ENCODE peak calls at places on chromosomes 4 and X, in four cellular contexts. G, S, A and M are unnamed samples.

GRCh38 chr4:169899295-169899694 is 126.9 kb downstream of the MFAP3L start:
- DNase-seq in A (no peak), G (no peak), S (no peak), M (no peak)

GRCh38 chr4:167721574-167721973 is 370.8 kb upstream of the ANXA10 start:
- DNase-seq in A (no peak), G (no peak), S (no peak), M (no peak)

GRCh38 chr4:19298998-19299397 is 952.7 kb upstream of the SLIT2 start:
- DNase-seq in A (no peak), G (no peak), S (peak; percentile 51), M (no peak)

GRCh38 chr4:158193171-158193749 is 17.0 kb upstream of the TMEM144 start:
- DNase-seq in G (no peak), S (peak; percentile 31), A (no peak), M (no peak)

GRCh38 chr4:109942292-109942926 is 29.7 kb downstream of the EGF start:
- DNase-seq in S (no peak), G (no peak), A (no peak), M (no peak)

GRCh38 chr4:174690665-174691064 is 138.4 kb downstream of the GLRA3 start:
- DNase-seq in S (no peak), A (no peak), G (no peak), M (no peak)

GRCh38 chr4:8647626-8648025 is 55.1 kb downstream of the CPZ start:
- DNase-seq in G (peak; percentile 40), S (no peak), A (no peak), M (no peak)

GRCh38 chr4:109164011-109164410 is 138.4 kb downstream of the COL25A1 start:
- DNase-seq in S (peak; percentile 5), A (peak; percentile 25), G (no peak), M (no peak)

GRCh38 chrX:16465081-16465876 is 184.7 kb upstream of the S100G start:
- DNase-seq in G (no peak), S (peak; percentile 60), A (no peak), M (no peak)

GRCh38 chr4:2881431-2881830 is 37.8 kb downstream of the ADD1 start:
- DNase-seq in A (no peak), G (no peak), S (peak; percentile 48), M (no peak)

GRCh38 chr4:84503495-84504437 is 4.7 kb upstream of the NKX6-1 start:
- DNase-seq in A (no peak), S (peak; percentile 66), G (no peak), M (no peak)

GRCh38 chr4:128242601-128243000 is 45.0 kb downstream of the PGRMC2 start:
- DNase-seq in A (no peak), G (no peak), S (no peak), M (no peak)

GRCh38 chrX:139811942-139812629 is 104.1 kb upstream of the MCF2 start:
- DNase-seq in S (no peak), G (no peak), A (no peak), M (no peak)

GRCh38 chr4:15938182-15938581 is 358 bp downstream of the FGFBP1 start:
- DNase-seq in G (peak; percentile 90), S (no peak), A (peak; percentile 57), M (no peak)

DNA sequence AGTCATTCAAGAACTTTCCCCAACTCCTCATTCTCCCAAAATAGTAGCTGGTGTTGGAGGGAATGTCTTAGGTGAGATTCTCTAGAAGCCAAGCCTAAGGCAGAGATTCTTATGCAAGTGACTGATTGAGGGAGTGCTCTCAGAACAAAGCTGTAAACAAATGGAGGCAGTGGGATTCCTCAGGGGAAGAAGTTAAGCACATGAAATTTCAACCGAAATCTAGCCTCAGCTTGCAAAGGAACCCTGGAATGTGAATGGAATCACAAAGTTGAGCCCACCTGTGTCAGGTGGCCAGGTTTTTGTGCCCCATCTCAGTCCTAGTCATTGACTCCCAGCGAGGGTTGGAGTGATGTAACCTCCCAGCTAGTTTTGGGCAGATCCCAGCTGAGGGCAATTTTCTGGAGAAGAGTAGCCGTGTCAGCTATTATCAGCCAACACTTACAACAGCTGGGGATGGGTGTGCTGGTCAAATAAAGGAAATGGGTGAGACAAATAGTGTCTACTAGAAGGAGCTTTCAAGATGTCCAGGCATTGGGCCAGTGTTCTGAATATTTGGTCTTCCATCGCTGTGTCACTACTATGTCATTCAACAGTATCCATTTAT is 29.7 kb upstream of the FGF2 start:
- DNase-seq in S (peak; percentile 28), G (no peak), A (no peak), M (no peak)
- H3K27ac ChIP-seq in S (peak overlapping the region; percentile 96), G (no peak overlapping the region), A (peak overlapping the region; percentile 43), M (no peak overlapping the region)

DNA sequence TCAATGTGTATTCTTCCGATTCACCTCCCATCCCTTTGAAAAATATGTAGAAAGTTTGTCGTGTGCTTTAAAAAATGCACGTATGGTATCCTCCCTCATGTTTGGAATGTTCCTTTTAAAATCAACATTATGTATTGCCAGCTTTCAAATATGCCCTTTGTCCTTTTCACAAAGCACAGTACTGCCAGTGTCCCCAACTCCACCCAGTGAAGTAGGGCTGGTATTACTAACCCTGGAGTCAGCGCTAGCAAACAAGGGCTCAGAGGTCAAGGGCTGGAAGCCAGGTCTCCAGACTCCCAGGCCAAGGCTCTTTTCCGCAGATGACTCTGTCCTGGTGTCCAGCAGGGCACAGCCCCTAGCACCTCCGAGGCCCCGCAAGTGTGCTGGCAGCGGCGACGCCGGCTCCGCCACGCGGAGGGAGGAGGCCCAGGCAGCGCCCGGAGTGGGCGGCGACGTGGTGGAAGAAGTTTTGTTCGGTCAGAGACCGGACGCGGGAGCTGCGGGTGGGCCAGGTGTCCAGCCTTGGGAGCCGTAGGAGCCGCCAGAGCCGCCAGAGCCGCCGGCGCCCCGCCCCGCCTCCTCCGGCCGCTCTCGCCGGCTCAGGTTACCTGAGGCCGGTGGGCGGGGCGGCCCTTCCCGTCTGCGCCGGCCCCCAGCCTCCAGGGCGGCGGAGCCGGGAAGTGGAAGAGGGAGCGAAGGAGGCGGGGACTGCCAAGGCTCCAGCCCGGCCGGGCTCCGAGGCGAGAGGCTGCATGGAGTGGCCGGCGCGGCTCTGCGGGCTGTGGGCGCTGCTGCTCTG is at the start of gene IL13RA1:
- DNase-seq in G (peak; percentile 92), A (peak; percentile 87), S (peak; percentile 76), M (no peak)
- TF ChIP-seq CTCF in G (no peak), A (peak; percentile 24), S (no peak), M (no peak)

GRCh38 chrX:131958724-131959123 is 64.4 kb upstream of the STK26 start:
- DNase-seq in A (no peak), S (no peak), G (no peak), M (no peak)
- H3K4me1 ChIP-seq in A (no peaks in the 10 kb centered on the region), S (no peaks in the 10 kb centered on the region), G (no peaks in the 10 kb centered on the region), M (no peaks in the 10 kb centered on the region)

DNA sequence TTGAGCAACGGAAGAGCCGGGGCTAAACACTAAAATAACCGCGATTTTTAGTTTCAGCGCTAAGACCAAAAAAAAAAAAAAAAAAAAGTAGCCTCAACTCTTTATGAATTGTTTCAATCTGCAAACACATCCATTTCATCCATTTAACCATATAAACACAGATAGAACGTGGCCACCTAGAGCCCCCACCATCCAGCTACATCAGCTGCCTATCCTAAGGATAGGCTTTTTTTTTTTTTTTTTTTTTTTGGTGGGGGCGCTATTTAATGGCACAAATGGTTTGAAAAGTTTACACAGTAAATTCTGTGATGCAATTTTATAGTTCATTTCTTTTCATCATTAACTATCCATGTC is 492 bp upstream of the HDAC8 start:
- DNase-seq in A (no peak), S (no peak), G (no peak), M (no peak)
- H3K27ac ChIP-seq in A (peak overlapping the region; percentile 77), S (no peak overlapping the region), G (no peak overlapping the region), M (no peak overlapping the region)

DNA sequence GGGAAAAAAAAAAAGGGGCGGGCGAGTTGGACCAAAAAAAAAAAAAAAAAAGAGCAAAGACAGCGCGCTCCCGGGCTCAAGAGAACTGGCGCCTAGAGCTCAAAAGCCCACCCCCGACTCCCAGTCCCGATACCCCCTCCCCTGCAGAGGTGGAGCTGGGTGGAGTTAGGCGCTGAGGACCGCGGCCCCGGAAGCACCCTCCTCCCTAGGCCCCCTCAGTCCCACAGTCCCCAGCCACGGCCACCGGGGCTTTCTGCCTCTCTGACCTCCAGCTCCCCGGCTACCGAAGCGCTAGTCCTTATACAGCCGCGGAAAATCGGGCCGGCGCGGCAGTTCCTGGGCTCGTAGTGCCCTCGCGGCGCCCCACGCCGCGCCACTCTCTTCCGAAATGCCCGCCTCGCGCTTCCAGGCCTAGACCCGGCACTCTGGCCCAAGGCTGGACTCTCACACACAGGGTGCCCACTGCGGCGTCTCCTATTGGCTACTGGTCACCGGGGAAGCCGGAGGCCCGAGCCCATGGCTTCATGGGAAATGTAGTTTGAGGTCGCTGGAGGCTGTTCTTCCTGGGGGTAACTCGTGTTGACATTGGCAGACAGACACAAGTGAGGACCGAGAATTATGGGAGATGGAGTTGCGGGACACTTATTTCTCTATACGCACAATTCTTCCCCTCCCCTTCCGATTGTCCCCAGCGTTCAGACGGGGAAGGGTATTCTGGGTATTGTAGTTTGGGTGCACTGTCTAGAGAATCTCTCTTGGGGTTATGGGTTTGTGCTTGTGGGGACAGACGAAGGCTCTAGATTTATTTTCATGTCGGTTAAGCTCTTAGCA is at the start of gene ENOX2:
- DNase-seq in A (peak; percentile 96), S (peak; percentile 96), G (peak; percentile 97), M (peak; percentile 58)
- TF ChIP-seq CTCF in A (no peak), S (no peak), G (no peak), M (no peak)

GRCh38 chr4:38076153-38076669 is 116.0 kb downstream of the PTTG2 start:
- DNase-seq in G (no peak), A (no peak), S (no peak), M (no peak)

GRCh38 chr4:38080061-38080531 is 119.9 kb downstream of the PTTG2 start:
- DNase-seq in A (no peak), G (no peak), S (no peak), M (no peak)

GRCh38 chr4:38077791-38078489 is 117.7 kb downstream of the PTTG2 start:
- DNase-seq in G (no peak), S (no peak), A (no peak), M (no peak)

GRCh38 chr4:38080575-38080974 is 120.4 kb downstream of the PTTG2 start:
- DNase-seq in G (no peak), A (no peak), S (no peak), M (no peak)

DNA sequence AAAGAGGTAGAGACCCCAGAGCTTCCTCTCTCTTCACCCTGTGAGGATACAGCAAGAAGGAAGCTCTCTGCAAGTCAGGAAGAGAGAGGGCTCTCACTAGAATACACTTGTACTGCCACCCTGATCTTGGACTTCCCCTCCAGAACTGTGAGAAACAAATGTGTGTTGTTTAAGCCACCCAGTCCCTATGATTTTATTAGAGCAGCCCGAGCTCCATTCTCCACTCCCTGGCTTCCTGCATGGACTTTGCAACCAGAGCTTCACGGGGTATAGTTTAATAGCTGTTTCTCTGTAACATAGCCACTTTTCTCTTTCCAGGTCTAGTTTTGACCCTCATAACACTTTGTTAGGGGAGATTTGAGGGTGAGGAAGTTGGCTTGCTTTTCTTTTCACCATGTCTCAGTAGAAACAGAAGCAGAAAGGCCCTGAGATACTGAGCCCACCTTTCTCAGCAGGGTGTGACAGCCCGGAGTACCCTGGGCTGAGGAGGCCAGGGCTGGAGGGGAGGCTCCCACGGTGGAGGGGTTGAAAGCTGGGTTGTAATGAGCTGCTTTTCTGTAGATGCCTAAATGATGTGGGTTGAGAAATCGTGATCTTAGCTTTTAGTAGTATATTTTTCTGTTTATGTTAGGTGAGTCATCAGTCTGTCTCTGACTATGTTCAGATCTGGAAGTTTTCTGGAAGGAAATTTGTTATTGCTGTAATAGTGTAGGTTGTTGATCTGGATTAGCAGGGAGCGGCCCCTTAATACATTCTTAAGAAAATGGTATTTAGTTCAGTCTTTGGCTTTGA is 118.6 kb downstream of the PTTG2 start:
- DNase-seq in G (no peak), A (no peak), S (peak; percentile 94), M (no peak)
- H3K4me1 ChIP-seq in G (peaks cover 21% of the 10 kb centered on the region), A (peaks cover 35% of the 10 kb centered on the region), S (peaks cover 38% of the 10 kb centered on the region), M (no peaks in the 10 kb centered on the region)